ENCODE peak calls at places on chromosomes 13 and 19, in nine cellular contexts. N is stomach, H is tibial nerve, P is body of pancreas, M is right lobe of liver, G is ovary, W is thyroid gland, A is esophagus muscularis mucosa, O is A549. R is an unnamed sample.

GRCh38 chr19:56132316-56132822 is 8.7 kb upstream of the ZNF444 start:
- DNase-seq in N (no peak), H (no peak), P (no peak), M (no peak), G (no peak), W (peak; percentile 89), A (no peak), O (no peak), R (no peak)

GRCh38 chr13:98976338-98976737 is 1.5 kb downstream of the DOCK9 start:
- DNase-seq in N (no peak), H (no peak), P (no peak), M (no peak), G (no peak), W (no peak), A (no peak), O (no peak), R (no peak)

GRCh38 chr19:5313307-5313706 is 27.3 kb downstream of the PTPRS start:
- DNase-seq in N (peak; percentile 69), H (no peak), P (peak; percentile 50), M (no peak), G (peak; percentile 31), W (no peak), A (no peak), O (no peak), R (no peak)

GRCh38 chr19:5652261-5652660 is 28.1 kb downstream of the MICOS13 start:
- DNase-seq in N (no peak), H (no peak), P (no peak), M (no peak), G (no peak), W (no peak), A (no peak), O (no peak), R (no peak)

GRCh38 chr19:42301646-42302204 is at the start of gene PRR19:
- DNase-seq in N (no peak), H (no peak), P (no peak), M (no peak), G (no peak), W (no peak), A (no peak), O (no peak), R (no peak)

GRCh38 chr13:76286178-76286577 is 600.0 kb downstream of the KCTD12 start:
- DNase-seq in N (no peak), H (no peak), P (no peak), M (no peak), G (no peak), W (no peak), A (no peak), O (no peak), R (no peak)

GRCh38 chr13:73481877-73482445 is 423.2 kb downstream of the KLF5 start:
- DNase-seq in N (no peak), H (no peak), P (no peak), M (no peak), G (no peak), W (no peak), A (no peak), O (no peak), R (no peak)

GRCh38 chr13:75161804-75162203 is 320.2 kb downstream of the TBC1D4 start:
- DNase-seq in N (no peak), H (no peak), P (no peak), M (no peak), G (no peak), W (no peak), A (no peak), O (no peak), R (no peak)

GRCh38 chr13:101511766-101512165 is 59.3 kb downstream of the ITGBL1 start:
- DNase-seq in N (no peak), H (no peak), P (no peak), M (no peak), G (no peak), W (no peak), A (no peak), O (no peak), R (no peak)

GRCh38 chr19:956747-957451 is 27.2 kb upstream of the WDR18 start:
- DNase-seq in N (no peak), H (no peak), P (peak; percentile 30), M (no peak), G (no peak), W (no peak), A (no peak), O (no peak), R (no peak)

GRCh38 chr13:45584816-45585215 is 30.7 kb downstream of the ERICH6B start:
- DNase-seq in N (no peak), H (no peak), P (no peak), M (no peak), G (no peak), W (no peak), A (no peak), O (no peak), R (no peak)

GRCh38 chr13:91056746-91057145 is 290.7 kb upstream of the MIR17HG start:
- DNase-seq in N (no peak), H (no peak), P (no peak), M (no peak), G (no peak), W (no peak), A (no peak), O (no peak), R (no peak)

GRCh38 chr13:113938716-113939115 is 35.2 kb downstream of the C13orf46 start:
- DNase-seq in N (no peak), H (no peak), P (peak; percentile 48), M (no peak), G (no peak), W (no peak), A (no peak), O (no peak), R (no peak)

GRCh38 chr19:36748431-36749275 is 24.0 kb downstream of the ZNF850 start:
- DNase-seq in N (no peak), H (no peak), P (no peak), M (no peak), G (no peak), W (no peak), A (no peak), O (no peak), R (no peak)

GRCh38 chr19:51552996-51553725 is 17.9 kb upstream of the ZNF175 start:
- DNase-seq in N (peak; percentile 45), H (peak; percentile 41), P (peak; percentile 71), M (no peak), G (peak; percentile 63), W (peak; percentile 52), A (no peak), O (peak; percentile 23), R (peak; percentile 70)

GRCh38 chr13:70310720-70311119 is 202.5 kb upstream of the KLHL1 start:
- DNase-seq in N (peak; percentile 39), H (no peak), P (peak; percentile 65), M (no peak), G (no peak), W (no peak), A (no peak), O (no peak), R (no peak)

GRCh38 chr19:50458396-50459066 is 17.8 kb upstream of the EMC10 start:
- DNase-seq in N (no peak), H (no peak), P (no peak), M (no peak), G (no peak), W (no peak), A (no peak), O (no peak), R (no peak)

GRCh38 chr19:2896694-2897093 is 4.0 kb upstream of the ZNF57 start:
- DNase-seq in N (no peak), H (no peak), P (no peak), M (no peak), G (no peak), W (no peak), A (no peak), O (no peak), R (no peak)

GRCh38 chr19:2902590-2903218 is 2.0 kb downstream of the ZNF57 start:
- DNase-seq in N (no peak), H (no peak), P (no peak), M (no peak), G (no peak), W (no peak), A (no peak), O (no peak), R (no peak)

GRCh38 chr19:2905918-2906519 is 5.3 kb downstream of the ZNF57 start:
- DNase-seq in N (no peak), H (no peak), P (no peak), M (no peak), G (no peak), W (no peak), A (no peak), O (no peak), R (no peak)

GRCh38 chr19:2900296-2901252 is at the start of gene ZNF57:
- DNase-seq in N (peak; percentile 100), H (peak; percentile 100), P (peak; percentile 100), M (peak; percentile 100), G (peak; percentile 99), W (peak; percentile 100), A (peak; percentile 100), O (peak; percentile 93), R (peak; percentile 100)
- TF ChIP-seq POLR2A in N (no peak), H (peak; percentile 27), P (peak; percentile 43), M (peak; percentile 49), G (no peak), W (peak; percentile 55), A (peak; percentile 21), O (peak; percentile 34), R (peak; percentile 93)

DNA sequence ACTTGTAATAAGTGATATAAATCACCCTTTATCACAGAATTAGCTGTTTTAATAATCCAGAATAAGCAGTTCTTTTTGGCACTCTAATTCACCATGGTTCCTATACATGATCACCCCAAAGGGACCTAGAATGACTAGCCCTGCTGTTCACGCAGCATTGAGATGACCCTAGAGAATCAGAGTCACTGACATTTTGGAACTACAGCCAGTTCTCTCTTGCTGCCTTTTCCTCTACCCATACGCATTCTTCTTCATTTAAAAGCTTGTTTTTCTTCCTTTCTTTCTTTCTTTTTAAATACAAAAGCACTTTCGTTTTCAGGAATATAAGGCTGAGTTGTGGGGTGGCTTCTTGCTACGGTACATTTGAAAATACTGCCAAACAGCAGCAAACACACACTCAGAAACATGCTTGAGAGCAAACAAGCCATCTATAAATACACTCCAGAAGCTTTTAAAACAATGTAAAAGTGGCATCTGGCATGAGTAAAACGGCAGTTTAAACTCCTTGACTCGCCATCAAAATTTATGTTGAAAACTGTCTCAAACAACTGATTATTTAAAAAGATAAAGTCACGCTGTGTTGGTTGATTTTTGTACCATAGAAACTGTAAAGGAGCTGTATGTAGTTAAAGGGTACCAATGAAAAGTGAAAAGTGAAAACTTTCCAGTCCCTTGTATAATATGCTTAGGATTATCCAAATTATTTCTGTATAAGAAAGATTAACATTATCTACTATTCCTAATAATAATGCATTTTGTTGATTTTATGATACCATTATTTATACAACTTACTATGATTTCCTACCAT is 95.6 kb downstream of the PCDH9 start:
- DNase-seq in N (no peak), H (no peak), P (no peak), M (no peak), G (no peak), W (no peak), A (no peak), O (no peak), R (no peak)
- H3K4me3 ChIP-seq in N (peak overlapping the region; percentile 21), H (no peak overlapping the region), P (no peak overlapping the region), M (no peak overlapping the region), G (no peak overlapping the region), W (no peak overlapping the region), A (peak overlapping the region; percentile 51), O (peak overlapping the region; percentile 29), R (no peak overlapping the region)

GRCh38 chr13:97945792-97946419 is 7.6 kb upstream of the IPO5 start:
- DNase-seq in N (no peak), H (no peak), P (no peak), M (no peak), G (no peak), W (no peak), A (no peak), O (no peak), R (no peak)
- H3K4me1 ChIP-seq in N (no peaks in the 10 kb centered on the region), H (no peaks in the 10 kb centered on the region), P (no peaks in the 10 kb centered on the region), M (no peaks in the 10 kb centered on the region), G (no peaks in the 10 kb centered on the region), W (no peaks in the 10 kb centered on the region), A (no peaks in the 10 kb centered on the region), O (peaks cover 33% of the 10 kb centered on the region), R (no peaks in the 10 kb centered on the region)

GRCh38 chr19:41226053-41226873 is 7.2 kb downstream of the AXL start:
- DNase-seq in N (peak; percentile 62), H (peak; percentile 47), P (peak; percentile 80), M (peak; percentile 66), G (peak; percentile 93), W (peak; percentile 75), A (no peak), O (peak; percentile 97), R (peak; percentile 84)
- TF ChIP-seq POLR2A in N (no peak), H (no peak), P (no peak), M (peak; percentile 40), G (no peak), W (no peak), A (no peak), O (no peak), R (peak; percentile 75)